ENCODE peak calls at places on chromosomes 3 and 15, in eight cellular contexts. R is left ventricle myocardium inferior; B is right cardiac atrium; A is stomach; L is GM23248; Q is adrenal gland; M is WERI-Rb-1; G is CD8-positive, alpha-beta T cell. W is an unnamed sample.
A peak's percentile ranks its signal among the peaks of the same experiment; 100 is the strongest.

GRCh38 chr3:71095511-71096305 is 487.8 kb downstream of the FOXP1 start:
- DNase-seq in G (no peak), A (no peak), M (no peak), B (no peak), L (peak; percentile 20), Q (no peak), R (no peak), W (no peak)

GRCh38 chr15:67117356-67117755 is 52.0 kb downstream of the SMAD3 start:
- DNase-seq in L (peak; percentile 59), R (no peak), M (no peak), Q (no peak), A (no peak), G (no peak), B (no peak), W (no peak)

GRCh38 chr3:147038456-147038855 is 367.9 kb downstream of the ZIC4 start:
- DNase-seq in A (no peak), R (no peak), Q (no peak), G (no peak), L (peak; percentile 68), M (no peak), B (no peak), W (no peak)

GRCh38 chr15:68991723-68992122 is 22.8 kb upstream of the NOX5 start:
- DNase-seq in B (no peak), Q (peak; percentile 55), G (no peak), M (peak; percentile 92), L (no peak), R (no peak), A (peak; percentile 70), W (no peak)

GRCh38 chr15:70112018-70112395 is 14.3 kb upstream of the TLE3 start:
- DNase-seq in M (no peak), B (no peak), G (no peak), A (no peak), L (peak; percentile 53), R (no peak), Q (no peak), W (no peak)

GRCh38 chr15:31511707-31512310 is 185.2 kb downstream of the KLF13 start:
- DNase-seq in A (no peak), R (no peak), L (no peak), B (no peak), M (no peak), G (peak; percentile 29), Q (no peak), W (no peak)

GRCh38 chr15:72784233-72784876 is 797 bp upstream of the ADPGK start:
- DNase-seq in M (peak; percentile 77), G (peak; percentile 50), Q (peak; percentile 37), B (no peak), A (no peak), L (peak; percentile 91), R (no peak), W (no peak)

GRCh38 chr15:27973886-27974285 is 125.2 kb downstream of the OCA2 start:
- DNase-seq in Q (no peak), L (no peak), M (no peak), A (no peak), R (no peak), G (no peak), B (no peak), W (no peak)

GRCh38 chr3:46930945-46931403 is 45.6 kb downstream of the CCDC12 start:
- DNase-seq in A (peak; percentile 64), M (no peak), Q (peak; percentile 13), R (no peak), L (no peak), B (no peak), G (no peak), W (no peak)

GRCh38 chr3:66362541-66362941 is 138.3 kb downstream of the LRIG1 start:
- DNase-seq in G (no peak), B (no peak), L (peak; percentile 40), M (no peak), R (no peak), A (no peak), Q (no peak), W (no peak)

GRCh38 chr15:40344631-40345120 is 3.9 kb upstream of the CCDC9B start:
- DNase-seq in B (peak; percentile 81), L (peak; percentile 84), A (peak; percentile 72), M (peak; percentile 72), Q (peak; percentile 69), R (no peak), G (peak; percentile 70), W (peak; percentile 51)

GRCh38 chr3:37590328-37591079 is 271.2 kb upstream of the CTDSPL start:
- DNase-seq in M (no peak), B (peak; percentile 83), G (no peak), Q (peak; percentile 53), A (peak; percentile 52), L (peak; percentile 17), R (peak; percentile 50), W (no peak)

GRCh38 chr3:50623840-50624474 is 7.0 kb downstream of the MAPKAPK3 start:
- DNase-seq in A (no peak), G (no peak), R (no peak), Q (peak; percentile 42), L (peak; percentile 77), B (no peak), M (no peak), W (no peak)

GRCh38 chr3:172467170-172467824 is 19.0 kb upstream of the GHSR start:
- DNase-seq in G (no peak), L (peak; percentile 60), A (no peak), R (no peak), M (no peak), B (no peak), Q (no peak), W (no peak)

GRCh38 chr3:146326875-146327543 is 76.1 kb upstream of the PLSCR4 start:
- DNase-seq in R (no peak), A (peak; percentile 47), B (no peak), L (peak; percentile 77), G (no peak), M (peak; percentile 25), Q (peak; percentile 51), W (no peak)

GRCh38 chr3:9861201-9861600 is 17.4 kb upstream of the RPUSD3 start:
- DNase-seq in M (no peak), Q (no peak), A (no peak), B (no peak), L (no peak), R (no peak), G (no peak), W (no peak)

GRCh38 chr15:67180514-67181191 is 73.8 kb downstream of the AAGAB start:
- DNase-seq in Q (no peak), B (peak; percentile 44), L (no peak), A (no peak), R (no peak), M (no peak), G (no peak), W (no peak)

DNA sequence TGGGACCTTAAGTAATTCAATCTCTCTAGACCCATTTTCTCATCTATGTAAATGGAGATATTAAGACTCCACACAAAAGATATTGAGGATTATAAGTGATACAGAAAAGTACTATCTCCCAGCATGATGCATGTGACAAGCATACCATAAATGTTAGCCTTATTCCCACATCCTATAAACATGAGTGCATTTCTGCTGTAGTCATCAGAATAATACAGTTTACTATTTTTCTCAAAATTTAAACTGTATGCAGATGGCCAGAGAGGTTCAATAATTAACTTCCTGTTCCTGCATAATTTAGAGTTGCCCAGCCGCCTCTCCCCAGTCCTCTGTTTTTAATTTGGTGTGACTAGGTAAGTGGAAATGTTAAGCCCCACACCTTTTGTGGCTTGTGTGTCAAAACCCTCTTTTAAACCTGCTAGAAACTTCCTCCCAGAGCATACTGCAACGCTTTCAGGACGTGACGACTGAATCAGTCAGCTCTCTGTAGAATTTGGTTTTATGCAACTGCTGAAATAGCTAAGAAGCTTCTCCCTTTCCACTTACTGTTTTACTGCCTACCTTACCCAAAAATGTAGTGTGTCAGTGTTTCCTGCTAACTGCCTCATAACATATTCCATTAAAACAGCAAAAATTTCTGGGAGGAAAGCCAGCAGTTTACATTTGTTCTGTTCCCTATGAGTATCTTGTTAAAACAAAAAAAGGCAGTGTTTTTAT is 1037.8 kb downstream of the EPHA3 start:
- DNase-seq in L (no peak), Q (no peak), A (no peak), G (no peak), B (no peak), M (no peak), R (no peak), W (no peak)
- H3K27ac ChIP-seq in L (no peak overlapping the region), Q (no peak overlapping the region), A (no peak overlapping the region), G (no peak overlapping the region), B (no peak overlapping the region), M (no peak overlapping the region), R (no peak overlapping the region), W (no peak overlapping the region)

DNA sequence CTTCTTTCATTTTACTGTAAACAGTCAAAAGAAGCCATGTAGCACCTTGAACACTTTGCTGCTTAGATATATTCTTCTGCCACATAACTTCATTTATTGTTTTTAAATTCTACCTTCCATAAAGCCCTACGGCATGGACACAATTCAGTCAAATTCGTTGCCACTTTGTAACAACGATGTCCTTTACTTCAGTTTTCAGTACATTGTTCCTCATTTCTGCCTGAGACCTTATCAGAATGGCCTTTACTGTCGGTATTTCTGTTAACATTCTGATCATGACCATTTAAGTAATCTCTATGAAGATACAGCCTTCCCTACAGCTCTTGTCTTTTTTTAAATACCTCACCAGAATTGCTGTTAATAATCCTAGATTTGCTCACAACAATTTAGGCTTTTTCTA is 466.9 kb downstream of the NAALADL2 start:
- DNase-seq in R (no peak), B (no peak), G (no peak), A (no peak), L (no peak), Q (no peak), M (no peak), W (no peak)
- H3K27ac ChIP-seq in R (no peak overlapping the region), B (no peak overlapping the region), G (no peak overlapping the region), A (no peak overlapping the region), L (no peak overlapping the region), Q (no peak overlapping the region), M (no peak overlapping the region), W (no peak overlapping the region)

DNA sequence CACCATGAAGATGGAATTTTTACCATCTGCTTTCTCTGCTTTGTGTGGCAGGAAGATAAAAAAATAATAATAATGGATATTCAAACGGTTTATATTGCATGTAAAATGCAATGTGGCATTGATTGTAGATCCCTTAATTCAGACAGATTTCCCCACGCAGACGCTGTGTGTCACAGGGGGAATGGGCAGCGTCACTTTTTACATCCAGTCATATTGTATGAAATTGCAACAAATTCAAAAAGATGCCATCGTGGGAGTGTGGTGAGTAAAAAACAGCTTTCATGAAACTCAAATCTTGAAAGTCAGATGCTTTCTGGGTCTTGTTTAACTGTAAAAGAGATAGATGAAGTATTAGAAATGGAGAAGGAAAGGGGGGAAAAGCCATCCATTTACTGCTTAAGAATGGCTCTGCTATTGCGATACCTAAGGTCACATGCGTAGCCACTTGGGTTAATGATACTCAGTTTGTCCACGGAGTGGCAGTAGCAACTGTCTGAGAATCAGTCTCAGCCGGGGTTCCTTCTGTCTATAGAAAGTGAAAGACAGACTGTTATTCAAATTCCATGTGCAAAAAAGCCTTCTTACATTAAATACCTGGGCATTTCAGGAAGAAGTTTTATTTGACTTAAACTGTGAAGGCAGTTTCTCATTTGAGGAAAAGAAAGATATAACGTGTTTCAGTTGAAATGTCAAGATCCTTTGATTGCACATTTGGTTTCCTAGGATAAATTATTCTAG is 28.5 kb downstream of the BTD start:
- DNase-seq in R (no peak), G (peak; percentile 58), B (no peak), M (peak; percentile 63), A (peak; percentile 63), Q (peak; percentile 76), L (peak; percentile 96), W (peak; percentile 31)
- H3K27ac ChIP-seq in R (peak overlapping the region; percentile 36), G (no peak overlapping the region), B (no peak overlapping the region), M (no peak overlapping the region), A (peak overlapping the region; percentile 19), Q (peak overlapping the region; percentile 47), L (peak overlapping the region; percentile 84), W (peak overlapping the region; percentile 63)

DNA sequence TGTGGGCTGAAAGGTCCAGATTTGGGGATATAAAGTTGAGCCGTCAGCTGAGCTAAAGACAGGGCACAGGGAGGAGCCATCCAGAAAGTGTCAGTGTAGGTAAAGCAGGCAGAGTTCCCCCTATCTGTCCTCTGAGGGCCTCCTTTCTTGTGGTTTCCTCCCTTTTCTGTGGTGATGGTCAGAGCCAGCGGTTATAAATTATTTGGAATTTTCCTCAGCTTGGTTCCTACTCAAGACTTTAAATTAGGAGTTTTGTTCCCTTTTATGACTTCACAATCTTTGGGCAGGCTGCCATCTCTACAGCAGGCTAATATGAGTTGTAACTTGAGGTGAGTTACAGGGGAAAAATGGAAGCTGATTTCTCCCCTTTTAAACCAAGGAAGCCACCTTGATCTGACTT is 55.2 kb downstream of the FLNB start:
- DNase-seq in Q (peak; percentile 79), G (no peak), R (no peak), L (peak; percentile 86), M (no peak), B (no peak), A (peak; percentile 38), W (no peak)
- H3K27ac ChIP-seq in Q (peak overlapping the region; percentile 76), G (no peak overlapping the region), R (peak overlapping the region; percentile 4), L (peak overlapping the region; percentile 7), M (no peak overlapping the region), B (no peak overlapping the region), A (peak overlapping the region; percentile 80), W (no peak overlapping the region)

W was measured in caudate nucleus.